ENCODE peak calls at places on chromosomes 12 and 14, in six cellular contexts. B is foreskin fibroblast, Y is ovary, K is colonic mucosa, X is HL-60, I is body of pancreas. J is an unnamed sample.

GRCh38 chr14:85415015-85415712 is 114.8 kb upstream of the FLRT2 start:
- DNase-seq in X (no peak), B (peak), I (peak), Y (peak), K (peak), J (no peak)

GRCh38 chr14:90816686-90817436 is 631 bp upstream of the TTC7B start:
- DNase-seq in X (no peak), K (no peak), B (no peak), I (no peak), Y (no peak), J (no peak)

GRCh38 chr12:120944645-120945217 is 33.6 kb upstream of the HNF1A start:
- DNase-seq in K (peak), I (peak), B (peak), X (peak), Y (no peak), J (no peak)

GRCh38 chr12:89501793-89502192 is 22.8 kb downstream of the GALNT4 start:
- DNase-seq in I (no peak), K (no peak), B (no peak), Y (no peak), X (no peak), J (no peak)

GRCh38 chr14:104806625-104807465 is 5.9 kb downstream of the ZBTB42 start:
- DNase-seq in Y (no peak), I (no peak), X (no peak), B (no peak), K (no peak), J (no peak)

GRCh38 chr12:130860311-130860710 is 11.6 kb upstream of the RAN start:
- DNase-seq in K (no peak), Y (no peak), B (no peak), X (no peak), I (no peak), J (no peak)

GRCh38 chr14:32417956-32418552 is 89.0 kb downstream of the AKAP6 start:
- DNase-seq in I (peak), K (peak), B (peak), X (no peak), Y (peak), J (no peak)

GRCh38 chr14:102196008-102196407 is 56.3 kb downstream of the WDR20 start:
- DNase-seq in K (no peak), X (no peak), B (no peak), Y (no peak), I (no peak), J (no peak)

GRCh38 chr14:61547186-61548121 is 147.9 kb upstream of the HIF1A start:
- DNase-seq in K (no peak), X (no peak), Y (no peak), I (no peak), B (peak), J (no peak)

GRCh38 chr12:25014961-25015360 is 66.1 kb upstream of the BCAT1 start:
- DNase-seq in K (no peak), Y (no peak), I (no peak), B (no peak), X (no peak), J (no peak)

GRCh38 chr12:8852119-8852518 is 29.7 kb downstream of the A2ML1 start:
- DNase-seq in Y (no peak), X (peak), K (no peak), B (no peak), I (no peak), J (no peak)

GRCh38 chr12:70268972-70269371 is 25.7 kb downstream of the CNOT2 start:
- DNase-seq in X (no peak), K (no peak), B (no peak), I (no peak), Y (no peak), J (no peak)

GRCh38 chr12:29198901-29199300 is 49.8 kb downstream of the FAR2 start:
- DNase-seq in X (no peak), Y (no peak), K (no peak), B (no peak), I (no peak), J (no peak)

GRCh38 chr12:65878540-65878939 is 54.3 kb downstream of the HMGA2 start:
- DNase-seq in I (no peak), K (no peak), Y (no peak), X (no peak), B (no peak), J (no peak)

GRCh38 chr12:78229491-78230209 is 399.0 kb downstream of the NAV3 start:
- DNase-seq in K (peak), X (no peak), I (peak), B (peak), Y (no peak), J (no peak)

GRCh38 chr12:78473136-78473535 is 391.4 kb upstream of the SYT1 start:
- DNase-seq in K (no peak), Y (no peak), I (no peak), B (peak), X (no peak), J (peak)

GRCh38 chr12:58639323-58639934 is 280.9 kb downstream of the LRIG3 start:
- DNase-seq in K (no peak), B (peak), X (no peak), I (no peak), Y (no peak), J (no peak)

GRCh38 chr12:15629108-15629507 is 160.1 kb downstream of the EPS8 start:
- DNase-seq in X (no peak), K (peak), Y (peak), B (peak), I (peak), J (no peak)

DNA sequence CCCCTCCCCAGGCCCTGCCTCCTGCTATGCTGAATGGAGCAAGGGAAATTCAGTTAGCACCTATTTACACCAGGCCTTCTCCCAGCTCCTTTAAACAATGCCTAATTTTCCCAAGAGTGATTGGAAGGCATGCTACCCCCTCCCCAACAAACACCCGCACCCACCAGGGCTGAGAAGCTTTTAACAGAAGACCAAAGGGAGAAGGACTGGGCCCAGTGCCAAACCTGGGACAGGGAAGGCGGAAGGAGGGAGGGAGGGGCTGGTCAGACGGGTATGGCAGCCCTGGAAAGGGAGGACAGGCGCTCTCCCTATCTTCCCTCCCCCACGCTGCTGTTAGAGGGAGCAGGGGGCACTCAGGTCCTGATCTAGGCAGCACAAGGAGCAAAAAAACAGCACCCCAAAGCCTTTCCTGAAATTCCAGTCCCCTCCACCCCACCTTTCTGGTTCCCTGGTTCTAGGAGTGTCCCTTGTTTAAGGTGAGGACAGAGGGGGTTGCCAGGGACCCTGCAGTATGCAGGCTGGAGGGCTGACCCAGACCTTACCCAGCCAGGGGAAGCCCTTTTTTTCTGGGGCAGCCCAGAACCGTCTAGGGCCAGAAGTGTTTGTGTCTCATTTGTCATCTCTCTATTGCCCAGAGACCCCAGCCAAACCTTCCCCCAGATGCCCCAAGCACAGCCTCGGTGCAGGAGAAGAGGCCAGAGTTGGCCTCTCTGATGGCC is 2.4 kb upstream of the KRT8 start:
- DNase-seq in X (no peak), Y (peak), I (peak), K (peak), B (no peak), J (no peak)
- H3K4me3 ChIP-seq in X (no peak), Y (no peak), I (no peak), K (no peak), B (no peak), J (no peak)

GRCh38 chr12:122128481-122128880 is 45.5 kb downstream of the IL31 start:
- DNase-seq in I (no peak), K (no peak), X (no peak), B (no peak), Y (no peak), J (no peak)

GRCh38 chr12:122127839-122128238 is 46.2 kb downstream of the IL31 start:
- DNase-seq in B (no peak), K (no peak), Y (no peak), I (no peak), X (no peak), J (no peak)

GRCh38 chr12:122125452-122126341 is 47.1 kb downstream of the MLXIP start:
- DNase-seq in X (no peak), B (no peak), Y (no peak), I (no peak), K (no peak), J (no peak)

GRCh38 chr12:122126342-122126635 is 47.7 kb downstream of the IL31 start:
- DNase-seq in X (no peak), B (no peak), K (no peak), I (no peak), Y (no peak), J (no peak)

DNA sequence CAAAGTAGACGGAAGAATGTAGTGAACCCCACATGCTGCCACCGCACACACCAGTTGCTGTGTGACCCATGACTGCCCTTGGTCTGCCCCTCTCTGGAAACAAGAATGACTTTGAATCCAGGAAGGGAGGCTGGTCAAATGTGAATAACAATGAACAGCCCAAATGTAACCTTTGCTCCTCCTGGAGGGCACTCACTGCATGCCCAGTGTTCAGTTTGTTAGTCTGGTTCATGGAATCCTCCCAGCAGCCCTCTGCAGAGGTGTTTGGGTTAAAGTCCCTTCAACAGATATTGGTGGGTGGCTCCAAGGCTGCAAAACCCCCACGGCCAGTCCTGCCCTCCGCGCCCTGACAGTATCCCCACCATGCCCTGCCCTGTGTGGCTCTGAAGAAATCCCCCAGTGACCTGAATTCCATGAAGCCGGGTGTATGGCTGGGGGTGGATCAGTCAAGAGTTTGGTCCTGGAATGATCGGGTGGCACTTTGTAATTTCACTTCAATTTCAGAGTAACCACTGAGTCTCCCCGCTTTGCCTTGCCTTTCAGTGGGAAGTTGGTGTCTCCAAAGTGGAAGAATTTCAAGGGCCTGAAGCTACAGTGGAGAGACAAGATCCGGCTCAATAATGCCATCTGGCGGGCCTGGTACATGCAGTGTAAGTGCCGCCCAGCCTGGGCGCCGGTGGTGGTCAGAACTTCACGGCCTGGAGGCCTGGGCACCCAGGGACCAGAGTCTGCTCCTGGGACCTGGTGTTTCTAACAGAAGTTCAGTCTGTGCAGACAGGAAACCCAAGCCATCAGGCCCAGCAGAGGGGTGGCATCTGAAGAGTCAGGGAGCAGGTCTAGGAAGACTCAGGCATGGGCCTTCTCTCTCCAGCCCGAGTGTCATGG is 47.1 kb downstream of the IL31 start:
- DNase-seq in Y (no peak), B (no peak), X (no peak), I (no peak), K (no peak), J (no peak)
- TF ChIP-seq CTCF in Y (no peak), B (no peak), X (no peak), I (no peak), K (no peak), J (peak)

GRCh38 chr14:92502541-92503286 is 10.9 kb upstream of the RIN3 start:
- DNase-seq in K (no peak), Y (no peak), X (no peak), I (no peak), B (no peak), J (no peak)
- H3K4me3 ChIP-seq in K (no peak), Y (no peak), X (no peak), I (no peak), B (no peak), J (no peak)

GRCh38 chr12:13864081-13864673 is 117.2 kb downstream of the GRIN2B start:
- DNase-seq in X (peak), B (peak), I (peak), Y (no peak), K (peak), J (peak)
- TF ChIP-seq CTCF in X (peak), B (peak), I (peak), Y (no peak), K (peak), J (peak)

GRCh38 chr12:4828176-4828575 is 81.5 kb upstream of the KCNA1 start:
- DNase-seq in X (no peak), B (no peak), Y (no peak), I (no peak), K (no peak), J (no peak)
- H3K4me3 ChIP-seq in X (no peak), B (no peak), Y (no peak), I (no peak), K (no peak), J (no peak)

GRCh38 chr14:68777644-68778043 is 15.2 kb downstream of the ZFP36L1 start:
- DNase-seq in B (no peak), I (peak), Y (no peak), X (no peak), K (no peak), J (no peak)

GRCh38 chr14:68772761-68773381 is 20.0 kb downstream of the ZFP36L1 start:
- DNase-seq in K (no peak), X (no peak), I (no peak), Y (no peak), B (no peak), J (no peak)

GRCh38 chr14:68771631-68772030 is 21.2 kb downstream of the ZFP36L1 start:
- DNase-seq in B (no peak), Y (no peak), I (no peak), X (no peak), K (no peak), J (no peak)

GRCh38 chr14:68775614-68776126 is 17.2 kb downstream of the ZFP36L1 start:
- DNase-seq in K (no peak), B (no peak), Y (no peak), I (peak), X (no peak), J (no peak)

DNA sequence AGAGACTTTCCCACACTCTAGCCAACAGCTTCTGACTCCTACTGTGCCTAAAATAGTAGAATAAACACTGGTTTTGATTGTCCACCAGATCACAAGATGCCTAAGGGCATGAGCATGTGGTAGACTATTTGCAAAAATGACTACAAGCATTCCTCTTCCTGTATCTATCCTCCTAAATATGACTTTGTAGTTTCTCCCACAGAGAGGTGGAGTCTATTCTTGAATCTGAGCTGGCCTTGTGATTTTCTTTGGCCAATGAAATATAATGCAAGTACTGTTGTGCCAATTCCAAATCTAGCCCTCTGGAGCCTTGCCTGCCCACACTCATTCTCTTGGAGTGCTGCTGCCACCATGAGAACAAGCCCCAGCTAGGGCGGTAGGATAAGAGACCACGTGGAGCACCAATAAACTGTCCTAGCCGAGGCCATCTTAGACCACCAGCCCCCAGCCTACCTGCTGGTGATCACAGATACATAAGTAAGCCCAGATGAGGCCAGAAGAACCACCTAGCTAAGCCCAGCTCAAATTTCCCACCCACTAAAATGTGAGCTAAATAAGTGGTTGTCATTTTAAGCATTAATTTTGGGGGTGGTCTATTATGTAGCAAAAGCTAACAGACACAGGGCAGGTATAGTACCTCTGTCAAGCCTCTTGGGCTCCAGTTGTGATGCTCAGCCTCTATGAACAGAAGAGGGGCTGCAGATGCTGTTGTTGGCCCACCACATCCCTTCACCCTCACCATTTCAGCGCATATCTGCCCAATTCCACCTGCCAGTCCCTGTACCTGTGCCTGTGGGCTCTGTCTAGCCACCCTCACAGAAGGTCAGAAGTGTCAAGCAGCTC is 17.9 kb downstream of the ZFP36L1 start:
- DNase-seq in X (no peak), I (peak), Y (no peak), B (peak), K (no peak), J (no peak)
- TF ChIP-seq CTCF in X (no peak), I (no peak), Y (no peak), B (no peak), K (no peak), J (no peak)

GRCh38 chr12:51917041-51917590 is 9.8 kb downstream of the ACVRL1 start:
- DNase-seq in I (no peak), X (no peak), K (no peak), Y (no peak), B (no peak), J (no peak)
- H3K4me3 ChIP-seq in I (no peak), X (no peak), K (no peak), Y (no peak), B (no peak), J (no peak)

DNA sequence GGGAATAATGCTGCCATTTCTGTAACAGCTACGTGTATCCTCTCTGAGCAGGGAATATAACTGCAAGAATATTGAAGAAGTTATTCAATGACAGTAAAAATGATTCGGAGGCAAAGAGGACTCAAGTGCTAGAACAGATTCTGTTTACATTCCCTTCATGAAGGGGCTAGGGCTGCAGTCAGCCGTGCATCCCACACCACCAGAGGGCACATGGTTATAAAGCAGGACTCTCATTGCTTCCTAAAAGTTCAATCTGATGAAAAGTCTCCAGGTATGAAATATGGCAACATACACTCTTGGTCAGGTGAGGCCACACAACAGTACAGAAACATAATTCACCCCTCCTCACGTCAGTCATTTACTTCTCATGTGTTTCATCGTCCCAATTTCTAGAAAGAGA is 34.0 kb downstream of the TCHP start:
- DNase-seq in Y (no peak), B (peak), I (no peak), K (no peak), X (no peak), J (no peak)
- TF ChIP-seq CTCF in Y (no peak), B (peak), I (peak), K (peak), X (no peak), J (peak)

DNA sequence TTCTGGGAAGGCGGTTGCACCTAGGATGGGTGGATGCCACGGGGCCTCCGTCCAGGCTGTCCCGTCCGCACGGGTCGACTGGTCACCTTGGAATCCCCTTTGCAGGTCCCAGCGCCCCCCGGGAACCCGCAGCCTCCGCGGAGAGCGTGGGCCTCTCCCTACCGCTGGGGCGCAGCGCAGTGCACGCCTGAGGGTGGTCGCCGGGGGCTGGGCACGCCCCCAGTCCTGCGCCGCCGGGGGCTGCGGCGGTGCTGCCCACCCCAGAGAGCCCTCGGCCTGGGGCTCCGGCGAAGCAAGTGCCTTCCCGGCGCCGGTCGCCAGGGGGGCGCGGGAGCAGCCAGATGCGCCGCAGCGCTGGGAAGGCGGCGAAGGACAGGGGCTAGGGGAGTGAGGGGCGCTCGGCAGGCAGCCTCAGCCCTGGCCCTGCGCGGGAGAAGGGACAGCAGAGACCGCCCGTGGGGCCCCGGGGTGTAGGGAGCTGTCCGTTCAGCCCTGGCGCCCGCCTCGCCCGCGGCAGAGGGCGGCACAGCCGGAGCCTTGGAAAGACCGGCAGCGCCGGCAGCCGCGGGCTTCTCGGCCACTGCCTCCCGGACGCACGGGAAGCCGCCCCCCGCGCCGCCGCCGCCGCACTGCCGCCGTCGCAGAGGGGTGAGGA is 527 bp downstream of the ZDHHC22 start:
- DNase-seq in I (no peak), B (peak), Y (no peak), X (no peak), K (no peak), J (peak)
- H3K4me3 ChIP-seq in I (no peak), B (peak), Y (peak), X (no peak), K (peak), J (peak)

GRCh38 chr12:71685961-71686657 is at the start of gene TMEM19:
- DNase-seq in I (peak), X (peak), K (peak), Y (peak), B (peak), J (peak)
- TF ChIP-seq CTCF in I (peak), X (no peak), K (no peak), Y (no peak), B (peak), J (no peak)

J was measured in dorsolateral prefrontal cortex.